ENCODE peak calls at places on chromosomes 16 and 17, in six cellular contexts. P, J, R, T, H and L are unnamed samples.

GRCh38 chr17:9271989-9272388 is 250.7 kb downstream of the NTN1 start:
- DNase-seq in P (no peak), T (no peak), R (no peak), J (no peak), H (no peak), L (no peak)

GRCh38 chr16:84884311-84885023 is 64.7 kb downstream of the CRISPLD2 start:
- DNase-seq in R (peak; percentile 44), P (no peak), H (no peak), T (no peak), J (no peak), L (no peak)

GRCh38 chr17:47692895-47693666 is 880 bp upstream of the TBKBP1 start:
- DNase-seq in R (no peak), T (no peak), J (no peak), P (peak; percentile 61), H (no peak), L (no peak)

GRCh38 chr17:13114601-13115024 is 96.8 kb upstream of the ELAC2 start:
- DNase-seq in J (peak; percentile 24), H (no peak), T (no peak), P (peak; percentile 55), R (peak; percentile 31), L (peak; percentile 24)

GRCh38 chr16:2816751-2817495 is at the start of gene PRSS21:
- DNase-seq in H (peak; percentile 66), P (peak; percentile 76), J (no peak), R (no peak), T (no peak), L (no peak)

GRCh38 chr16:86528061-86528929 is 18.0 kb downstream of the FOXF1 start:
- DNase-seq in H (no peak), P (no peak), T (no peak), R (no peak), J (no peak), L (no peak)

GRCh38 chr17:70621593-70621992 is 452.3 kb downstream of the KCNJ2 start:
- DNase-seq in T (no peak), P (no peak), J (no peak), R (no peak), H (no peak), L (no peak)

GRCh38 chr17:4636474-4637100 is 4.9 kb downstream of the ALOX15 start:
- DNase-seq in J (no peak), R (no peak), H (no peak), P (peak; percentile 60), T (no peak), L (no peak)

GRCh38 chr16:17305694-17306093 is 165.1 kb downstream of the XYLT1 start:
- DNase-seq in T (no peak), P (peak; percentile 61), J (no peak), H (no peak), R (no peak), L (no peak)

GRCh38 chr17:65324977-65325376 is 187.8 kb downstream of the RGS9 start:
- DNase-seq in H (no peak), J (peak; percentile 4), P (no peak), R (no peak), T (no peak), L (no peak)

GRCh38 chr17:82334204-82334621 is 647 bp upstream of the SECTM1 start:
- DNase-seq in P (no peak), R (no peak), H (peak; percentile 83), T (no peak), J (no peak), L (no peak)

GRCh38 chr16:1863681-1864460 is 8.1 kb downstream of the MEIOB start:
- DNase-seq in T (no peak), J (no peak), R (no peak), P (peak; percentile 61), H (no peak), L (no peak)

GRCh38 chr16:67598527-67598926 is 36.2 kb downstream of the CTCF start:
- DNase-seq in J (no peak), T (no peak), H (no peak), P (no peak), R (no peak), L (peak; percentile 11)

GRCh38 chr16:69479806-69480205 is 55.4 kb downstream of the CYB5B start:
- DNase-seq in T (no peak), P (no peak), H (no peak), R (no peak), J (no peak), L (no peak)

GRCh38 chr17:36017799-36018198 is at the start of gene CCL23:
- DNase-seq in J (no peak), H (no peak), T (no peak), P (peak; percentile 67), R (no peak), L (no peak)

GRCh38 chr17:42806249-42806648 is 7.6 kb downstream of the CNTD1 start:
- DNase-seq in P (no peak), J (no peak), H (no peak), R (no peak), T (no peak), L (no peak)

GRCh38 chr17:30586818-30587595 is 109.8 kb downstream of the GOSR1 start:
- DNase-seq in T (no peak), J (peak; percentile 31), R (no peak), P (peak; percentile 38), H (no peak), L (no peak)

DNA sequence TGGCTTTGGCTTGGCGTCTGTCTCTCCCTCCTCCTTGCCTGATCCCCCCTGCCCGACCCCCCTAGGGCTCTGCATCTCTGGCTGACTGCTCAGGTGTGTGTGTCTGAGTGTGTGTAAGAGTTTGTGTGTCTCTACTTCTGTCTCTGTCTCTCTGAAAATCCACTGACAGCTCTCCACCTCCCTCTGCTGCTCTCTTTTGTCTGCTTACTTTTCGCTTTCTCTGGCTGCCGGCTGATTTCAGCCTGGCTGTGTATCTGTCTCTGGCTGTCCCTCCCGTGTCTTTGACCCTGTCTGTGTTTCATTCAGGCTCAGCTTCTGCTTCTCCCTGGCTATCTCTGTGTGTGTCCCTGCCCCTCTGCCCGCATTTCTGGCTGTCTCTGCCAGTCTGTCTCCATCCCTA is 3.8 kb upstream of the SPEM1 start:
- DNase-seq in T (no peak), P (no peak), J (no peak), H (no peak), R (no peak), L (no peak)
- TF ChIP-seq CTCF in T (no peak), P (no peak), J (no peak), H (no peak), R (no peak), L (no peak)

DNA sequence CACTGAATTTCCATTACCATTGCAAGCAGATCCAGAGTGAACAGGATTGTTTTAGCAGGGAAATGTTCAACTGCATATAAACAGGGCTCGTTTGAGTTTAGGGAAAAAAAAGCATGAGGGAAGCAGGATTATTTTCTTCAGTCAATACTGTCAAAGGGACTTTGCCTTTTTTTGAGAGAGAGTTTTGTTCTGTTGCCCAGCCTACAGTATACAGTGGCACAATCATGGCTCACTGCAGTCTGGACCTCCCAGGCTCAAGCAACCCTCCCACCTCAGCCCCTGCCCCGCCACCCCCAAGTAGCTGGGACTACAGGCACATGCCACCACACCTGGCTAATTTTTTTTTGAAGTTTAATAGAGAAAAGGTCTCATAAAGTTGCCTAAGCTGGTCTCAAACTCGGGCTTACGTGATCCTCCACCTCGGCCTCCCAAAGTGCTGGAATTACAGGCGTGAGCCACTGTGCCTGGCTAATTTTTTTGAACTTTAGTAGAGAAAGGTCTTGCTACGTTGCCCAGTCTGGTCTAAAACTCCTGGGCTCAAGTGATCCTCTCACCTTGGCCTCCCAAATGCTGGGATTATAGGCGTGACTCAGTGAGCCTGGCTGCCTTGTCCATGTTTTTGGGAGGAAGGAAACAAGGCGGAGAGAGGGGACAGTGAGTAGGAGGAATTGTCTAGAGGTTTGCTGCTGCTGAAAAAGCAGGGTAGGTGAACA is 14.8 kb downstream of the PKD1L3 start:
- DNase-seq in P (no peak), R (no peak), H (no peak), T (no peak), J (no peak), L (no peak)
- TF ChIP-seq CTCF in P (no peak), R (no peak), H (no peak), T (no peak), J (no peak), L (no peak)

GRCh38 chr17:62998665-62999393 is 32.8 kb downstream of the TANC2 start:
- DNase-seq in H (no peak), R (no peak), T (no peak), J (no peak), P (peak; percentile 7), L (no peak)

GRCh38 chr17:62996221-62996620 is 30.2 kb downstream of the TANC2 start:
- DNase-seq in R (no peak), T (no peak), H (no peak), J (no peak), P (peak; percentile 38), L (no peak)

GRCh38 chr17:62994931-62995330 is 28.9 kb downstream of the TANC2 start:
- DNase-seq in J (no peak), T (no peak), R (no peak), H (no peak), P (peak; percentile 5), L (no peak)

GRCh38 chr17:62995377-62995885 is 29.4 kb downstream of the TANC2 start:
- DNase-seq in P (peak; percentile 89), H (no peak), R (no peak), J (peak; percentile 10), T (no peak), L (no peak)
- TF ChIP-seq CTCF in P (peak; percentile 70), H (no peak), R (peak; percentile 61), J (peak; percentile 71), T (no peak), L (peak; percentile 67)

GRCh38 chr16:18983565-18984424 is at the start of gene TMC7:
- DNase-seq in H (peak; percentile 76), R (peak; percentile 83), J (peak; percentile 56), P (peak; percentile 28), T (no peak), L (peak; percentile 50)
- TF ChIP-seq CTCF in H (no peak), R (peak; percentile 93), J (peak; percentile 90), P (no peak), T (peak; percentile 26), L (peak; percentile 78)

GRCh38 chr17:62804822-62805221 is 3.3 kb downstream of the MARCHF10 start:
- DNase-seq in T (no peak), H (no peak), J (no peak), P (peak; percentile 38), R (no peak), L (no peak)
- TF ChIP-seq CTCF in T (no peak), H (no peak), J (no peak), P (no peak), R (no peak), L (no peak)

GRCh38 chr17:7548585-7549400 is at the start of gene TNFSF12:
- DNase-seq in J (no peak), R (peak; percentile 83), T (no peak), P (peak; percentile 36), H (peak; percentile 94), L (no peak)
- TF ChIP-seq CTCF in J (no peak), R (peak; percentile 50), T (no peak), P (no peak), H (no peak), L (no peak)

GRCh38 chr16:59192551-59193199 is 458.6 kb upstream of the GOT2 start:
- DNase-seq in T (no peak), J (no peak), H (no peak), P (peak; percentile 58), R (no peak), L (no peak)
- TF ChIP-seq CTCF in T (no peak), J (peak; percentile 41), H (no peak), P (peak; percentile 85), R (peak; percentile 54), L (peak; percentile 44)